ENCODE peak calls at places on chromosome 4, in ten cellular contexts. One of them, this sample, is unnamed.

GRCh38 chr4:72094054-72094780 is 62.4 kb downstream of the NPFFR2 start:
- DNase-seq in endothelial cell of umbilical vein: no peak
- DNase-seq in lower lobe of right lung: peak; percentile 80
- DNase-seq in PC-3: no peak
- DNase-seq in cardiac muscle cell: peak; percentile 62
- DNase-seq in pancreas: peak; percentile 25
- DNase-seq in right atrium auricular region: no peak
- DNase-seq in A549: no peak
- DNase-seq in breast epithelium: no peak
- DNase-seq in ovary: peak; percentile 4
- DNase-seq in this sample: peak; percentile 21

GRCh38 chr4:158850800-158851644 is 82.2 kb downstream of the FNIP2 start:
- DNase-seq in endothelial cell of umbilical vein: peak; percentile 66
- DNase-seq in lower lobe of right lung: no peak
- DNase-seq in PC-3: peak; percentile 61
- DNase-seq in cardiac muscle cell: peak; percentile 53
- DNase-seq in pancreas: no peak
- DNase-seq in right atrium auricular region: no peak
- DNase-seq in A549: no peak
- DNase-seq in breast epithelium: no peak
- DNase-seq in ovary: no peak
- DNase-seq in this sample: no peak

GRCh38 chr4:76624271-76624681 is 189.2 kb downstream of the SHROOM3 start:
- DNase-seq in endothelial cell of umbilical vein: no peak
- DNase-seq in lower lobe of right lung: no peak
- DNase-seq in PC-3: peak; percentile 78
- DNase-seq in cardiac muscle cell: no peak
- DNase-seq in pancreas: no peak
- DNase-seq in right atrium auricular region: peak; percentile 67
- DNase-seq in A549: peak; percentile 35
- DNase-seq in breast epithelium: no peak
- DNase-seq in ovary: peak; percentile 63
- DNase-seq in this sample: peak; percentile 84

GRCh38 chr4:76784237-76784636 is 113.7 kb downstream of the SOWAHB start:
- DNase-seq in endothelial cell of umbilical vein: no peak
- DNase-seq in lower lobe of right lung: no peak
- DNase-seq in PC-3: no peak
- DNase-seq in cardiac muscle cell: no peak
- DNase-seq in pancreas: no peak
- DNase-seq in right atrium auricular region: no peak
- DNase-seq in A549: peak; percentile 22
- DNase-seq in breast epithelium: no peak
- DNase-seq in ovary: no peak
- DNase-seq in this sample: no peak

GRCh38 chr4:47222276-47222675 is 190.9 kb downstream of the GABRB1 start:
- DNase-seq in endothelial cell of umbilical vein: no peak
- DNase-seq in lower lobe of right lung: no peak
- DNase-seq in PC-3: no peak
- DNase-seq in cardiac muscle cell: no peak
- DNase-seq in pancreas: no peak
- DNase-seq in right atrium auricular region: no peak
- DNase-seq in A549: no peak
- DNase-seq in breast epithelium: no peak
- DNase-seq in ovary: no peak
- DNase-seq in this sample: no peak

GRCh38 chr4:145808848-145809512 is 129.0 kb downstream of the C4orf51 start:
- DNase-seq in endothelial cell of umbilical vein: no peak
- DNase-seq in lower lobe of right lung: no peak
- DNase-seq in PC-3: no peak
- DNase-seq in cardiac muscle cell: no peak
- DNase-seq in pancreas: no peak
- DNase-seq in right atrium auricular region: no peak
- DNase-seq in A549: no peak
- DNase-seq in breast epithelium: no peak
- DNase-seq in ovary: no peak
- DNase-seq in this sample: no peak

GRCh38 chr4:152431287-152431686 is 104.6 kb downstream of the FBXW7 start:
- DNase-seq in endothelial cell of umbilical vein: no peak
- DNase-seq in lower lobe of right lung: no peak
- DNase-seq in PC-3: peak; percentile 9
- DNase-seq in cardiac muscle cell: no peak
- DNase-seq in pancreas: no peak
- DNase-seq in right atrium auricular region: no peak
- DNase-seq in A549: no peak
- DNase-seq in breast epithelium: no peak
- DNase-seq in ovary: no peak
- DNase-seq in this sample: no peak

GRCh38 chr4:11698846-11699590 is 270.3 kb upstream of the HS3ST1 start:
- DNase-seq in endothelial cell of umbilical vein: peak; percentile 77
- DNase-seq in lower lobe of right lung: no peak
- DNase-seq in PC-3: peak; percentile 92
- DNase-seq in cardiac muscle cell: no peak
- DNase-seq in pancreas: no peak
- DNase-seq in right atrium auricular region: no peak
- DNase-seq in A549: peak; percentile 20
- DNase-seq in breast epithelium: no peak
- DNase-seq in ovary: no peak
- DNase-seq in this sample: no peak

GRCh38 chr4:81565137-81565870 is 93.6 kb upstream of the RASGEF1B start:
- DNase-seq in endothelial cell of umbilical vein: no peak
- DNase-seq in lower lobe of right lung: peak; percentile 85
- DNase-seq in PC-3: peak; percentile 23
- DNase-seq in cardiac muscle cell: peak; percentile 36
- DNase-seq in pancreas: peak; percentile 42
- DNase-seq in right atrium auricular region: peak; percentile 92
- DNase-seq in A549: no peak
- DNase-seq in breast epithelium: no peak
- DNase-seq in ovary: peak; percentile 39
- DNase-seq in this sample: peak; percentile 89

GRCh38 chr4:26821677-26822503 is 38.8 kb upstream of the STIM2 start:
- DNase-seq in endothelial cell of umbilical vein: peak; percentile 35
- DNase-seq in lower lobe of right lung: no peak
- DNase-seq in PC-3: peak; percentile 7
- DNase-seq in cardiac muscle cell: no peak
- DNase-seq in pancreas: no peak
- DNase-seq in right atrium auricular region: no peak
- DNase-seq in A549: peak; percentile 27
- DNase-seq in breast epithelium: no peak
- DNase-seq in ovary: no peak
- DNase-seq in this sample: no peak

GRCh38 chr4:25029479-25030282 is 1.1 kb downstream of the LGI2 start:
- DNase-seq in endothelial cell of umbilical vein: no peak
- DNase-seq in lower lobe of right lung: no peak
- DNase-seq in PC-3: no peak
- DNase-seq in cardiac muscle cell: no peak
- DNase-seq in pancreas: no peak
- DNase-seq in right atrium auricular region: no peak
- DNase-seq in A549: no peak
- DNase-seq in breast epithelium: no peak
- DNase-seq in ovary: peak; percentile 17
- DNase-seq in this sample: no peak

GRCh38 chr4:1116837-1117236 is 3.5 kb upstream of the RNF212 start:
- DNase-seq in endothelial cell of umbilical vein: no peak
- DNase-seq in lower lobe of right lung: no peak
- DNase-seq in PC-3: no peak
- DNase-seq in cardiac muscle cell: no peak
- DNase-seq in pancreas: no peak
- DNase-seq in right atrium auricular region: no peak
- DNase-seq in A549: no peak
- DNase-seq in breast epithelium: no peak
- DNase-seq in ovary: no peak
- DNase-seq in this sample: no peak
- TF ChIP-seq CTCF in endothelial cell of umbilical vein: no peak
- TF ChIP-seq CTCF in lower lobe of right lung: no peak
- TF ChIP-seq CTCF in PC-3: no peak
- TF ChIP-seq CTCF in cardiac muscle cell: no peak
- TF ChIP-seq CTCF in pancreas: no peak
- TF ChIP-seq CTCF in right atrium auricular region: no peak
- TF ChIP-seq CTCF in A549: no peak
- TF ChIP-seq CTCF in breast epithelium: no peak
- TF ChIP-seq CTCF in ovary: no peak
- TF ChIP-seq CTCF in this sample: no peak

GRCh38 chr4:78880874-78881492 is 58.3 kb downstream of the PAQR3 start:
- DNase-seq in endothelial cell of umbilical vein: peak; percentile 58
- DNase-seq in lower lobe of right lung: no peak
- DNase-seq in PC-3: no peak
- DNase-seq in cardiac muscle cell: no peak
- DNase-seq in pancreas: no peak
- DNase-seq in right atrium auricular region: no peak
- DNase-seq in A549: no peak
- DNase-seq in breast epithelium: no peak
- DNase-seq in ovary: no peak
- DNase-seq in this sample: no peak
- H3K4me1 ChIP-seq in endothelial cell of umbilical vein: peaks cover 6% of the 10 kb centered on the region
- H3K4me1 ChIP-seq in lower lobe of right lung: no peaks in the 10 kb centered on the region
- H3K4me1 ChIP-seq in PC-3: no peaks in the 10 kb centered on the region
- H3K4me1 ChIP-seq in cardiac muscle cell: no peaks in the 10 kb centered on the region
- H3K4me1 ChIP-seq in pancreas: no peaks in the 10 kb centered on the region
- H3K4me1 ChIP-seq in right atrium auricular region: no peaks in the 10 kb centered on the region
- H3K4me1 ChIP-seq in A549: no peaks in the 10 kb centered on the region
- H3K4me1 ChIP-seq in breast epithelium: no peaks in the 10 kb centered on the region
- H3K4me1 ChIP-seq in ovary: no peaks in the 10 kb centered on the region
- H3K4me1 ChIP-seq in this sample: peaks cover 11% of the 10 kb centered on the region

DNA sequence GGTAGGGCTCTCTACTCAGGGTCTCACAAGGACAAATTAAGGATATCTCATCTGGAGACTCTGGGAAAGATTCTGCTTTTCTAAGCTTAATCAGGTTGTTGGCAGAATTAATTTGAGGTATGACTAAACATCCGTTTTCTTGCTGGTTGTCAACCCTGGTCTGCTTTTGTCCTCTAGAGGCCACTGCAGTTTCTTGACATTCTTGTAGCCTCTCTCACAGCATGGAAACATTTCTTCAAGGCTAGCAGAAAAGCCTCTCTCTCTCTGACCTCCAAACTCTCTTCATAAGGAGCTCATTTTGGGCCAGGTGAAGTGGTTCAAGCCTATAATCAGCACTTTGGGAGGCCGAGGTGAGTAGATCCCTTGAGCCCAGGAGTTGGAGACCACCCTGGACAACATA is 749.5 kb upstream of the PCDH7 start:
- DNase-seq in endothelial cell of umbilical vein: peak; percentile 7
- DNase-seq in lower lobe of right lung: no peak
- DNase-seq in PC-3: peak; percentile 50
- DNase-seq in cardiac muscle cell: peak; percentile 41
- DNase-seq in pancreas: no peak
- DNase-seq in right atrium auricular region: no peak
- DNase-seq in A549: peak; percentile 4
- DNase-seq in breast epithelium: no peak
- DNase-seq in ovary: no peak
- DNase-seq in this sample: no peak
- TF ChIP-seq CTCF in endothelial cell of umbilical vein: no peak
- TF ChIP-seq CTCF in lower lobe of right lung: no peak
- TF ChIP-seq CTCF in PC-3: peak; percentile 63
- TF ChIP-seq CTCF in cardiac muscle cell: no peak
- TF ChIP-seq CTCF in pancreas: no peak
- TF ChIP-seq CTCF in right atrium auricular region: no peak
- TF ChIP-seq CTCF in A549: no peak
- TF ChIP-seq CTCF in breast epithelium: no peak
- TF ChIP-seq CTCF in ovary: no peak
- TF ChIP-seq CTCF in this sample: no peak

GRCh38 chr4:913280-913618 is 18.9 kb downstream of the GAK start:
- DNase-seq in endothelial cell of umbilical vein: no peak
- DNase-seq in lower lobe of right lung: no peak
- DNase-seq in PC-3: no peak
- DNase-seq in cardiac muscle cell: no peak
- DNase-seq in pancreas: peak; percentile 18
- DNase-seq in right atrium auricular region: no peak
- DNase-seq in A549: no peak
- DNase-seq in breast epithelium: no peak
- DNase-seq in ovary: no peak
- DNase-seq in this sample: no peak
- H3K4me1 ChIP-seq in endothelial cell of umbilical vein: peaks cover 10% of the 10 kb centered on the region
- H3K4me1 ChIP-seq in lower lobe of right lung: peaks cover 30% of the 10 kb centered on the region
- H3K4me1 ChIP-seq in PC-3: no peaks in the 10 kb centered on the region
- H3K4me1 ChIP-seq in cardiac muscle cell: no peaks in the 10 kb centered on the region
- H3K4me1 ChIP-seq in pancreas: no peaks in the 10 kb centered on the region
- H3K4me1 ChIP-seq in right atrium auricular region: no peaks in the 10 kb centered on the region
- H3K4me1 ChIP-seq in A549: no peaks in the 10 kb centered on the region
- H3K4me1 ChIP-seq in breast epithelium: no peaks in the 10 kb centered on the region
- H3K4me1 ChIP-seq in ovary: peaks cover 16% of the 10 kb centered on the region
- H3K4me1 ChIP-seq in this sample: peaks cover 7% of the 10 kb centered on the region

GRCh38 chr4:3766791-3767561 is 791 bp downstream of the ADRA2C start:
- DNase-seq in endothelial cell of umbilical vein: no peak
- DNase-seq in lower lobe of right lung: no peak
- DNase-seq in PC-3: no peak
- DNase-seq in cardiac muscle cell: peak; percentile 29
- DNase-seq in pancreas: peak; percentile 81
- DNase-seq in right atrium auricular region: no peak
- DNase-seq in A549: no peak
- DNase-seq in breast epithelium: no peak
- DNase-seq in ovary: no peak
- DNase-seq in this sample: peak; percentile 28
- TF ChIP-seq CTCF in endothelial cell of umbilical vein: no peak
- TF ChIP-seq CTCF in lower lobe of right lung: no peak
- TF ChIP-seq CTCF in PC-3: no peak
- TF ChIP-seq CTCF in cardiac muscle cell: no peak
- TF ChIP-seq CTCF in pancreas: no peak
- TF ChIP-seq CTCF in right atrium auricular region: no peak
- TF ChIP-seq CTCF in A549: no peak
- TF ChIP-seq CTCF in breast epithelium: no peak
- TF ChIP-seq CTCF in ovary: no peak
- TF ChIP-seq CTCF in this sample: peak; percentile 38

GRCh38 chr4:155539746-155540145 is 126.9 kb upstream of the GUCY1A1 start:
- DNase-seq in endothelial cell of umbilical vein: no peak
- DNase-seq in lower lobe of right lung: no peak
- DNase-seq in PC-3: peak; percentile 29
- DNase-seq in cardiac muscle cell: no peak
- DNase-seq in pancreas: no peak
- DNase-seq in right atrium auricular region: no peak
- DNase-seq in A549: no peak
- DNase-seq in breast epithelium: no peak
- DNase-seq in ovary: no peak
- DNase-seq in this sample: no peak
- H3K4me1 ChIP-seq in endothelial cell of umbilical vein: peaks cover 9% of the 10 kb centered on the region
- H3K4me1 ChIP-seq in lower lobe of right lung: no peaks in the 10 kb centered on the region
- H3K4me1 ChIP-seq in PC-3: peaks cover 16% of the 10 kb centered on the region
- H3K4me1 ChIP-seq in cardiac muscle cell: peaks cover 17% of the 10 kb centered on the region
- H3K4me1 ChIP-seq in pancreas: no peaks in the 10 kb centered on the region
- H3K4me1 ChIP-seq in right atrium auricular region: peaks cover 9% of the 10 kb centered on the region
- H3K4me1 ChIP-seq in A549: no peaks in the 10 kb centered on the region
- H3K4me1 ChIP-seq in breast epithelium: no peaks in the 10 kb centered on the region
- H3K4me1 ChIP-seq in ovary: no peaks in the 10 kb centered on the region
- H3K4me1 ChIP-seq in this sample: peaks cover 3% of the 10 kb centered on the region

DNA sequence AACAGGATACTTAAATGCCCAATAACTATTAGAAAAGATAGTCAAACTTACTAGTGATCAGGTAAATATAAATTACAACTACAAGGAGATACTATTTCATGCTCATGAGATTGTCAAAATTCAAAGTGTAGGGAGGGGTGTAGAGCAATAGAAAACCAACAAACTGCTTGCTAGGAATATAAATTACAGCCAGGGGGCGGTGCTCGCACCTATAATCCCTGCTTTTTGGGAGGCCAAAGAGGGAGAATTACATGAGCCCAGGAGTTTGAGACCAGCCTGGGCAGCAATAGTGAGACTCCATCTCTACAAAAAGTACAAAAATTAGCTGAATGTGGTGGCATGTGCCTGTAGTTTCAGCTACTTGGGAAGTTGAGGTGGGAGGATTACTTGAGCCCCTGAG is 556.5 kb upstream of the NR3C2 start:
- DNase-seq in endothelial cell of umbilical vein: no peak
- DNase-seq in lower lobe of right lung: no peak
- DNase-seq in PC-3: peak; percentile 50
- DNase-seq in cardiac muscle cell: peak; percentile 29
- DNase-seq in pancreas: no peak
- DNase-seq in right atrium auricular region: no peak
- DNase-seq in A549: peak; percentile 4
- DNase-seq in breast epithelium: no peak
- DNase-seq in ovary: no peak
- DNase-seq in this sample: no peak
- TF ChIP-seq CTCF in endothelial cell of umbilical vein: no peak
- TF ChIP-seq CTCF in lower lobe of right lung: no peak
- TF ChIP-seq CTCF in PC-3: peak; percentile 57
- TF ChIP-seq CTCF in cardiac muscle cell: peak; percentile 7
- TF ChIP-seq CTCF in pancreas: no peak
- TF ChIP-seq CTCF in right atrium auricular region: no peak
- TF ChIP-seq CTCF in A549: no peak
- TF ChIP-seq CTCF in breast epithelium: no peak
- TF ChIP-seq CTCF in ovary: no peak
- TF ChIP-seq CTCF in this sample: no peak

This sample was measured in tibial artery.